ENCODE peak calls at places on chromosomes 4 and X, in nine cellular contexts. V is uterus, M is Panc1, A is left ventricle myocardium inferior, C is PC-3, G is lung, X is GM12878, Q is foreskin keratinocyte, R is body of pancreas. P is an unnamed sample. For H3K27me3, the result is how much of the 10 kb centered on the place peaks cover.

GRCh38 chr4:168840988-168841681 is 168.9 kb downstream of the CBR4 start:
- DNase-seq in V (no peak), M (no peak), A (peak), C (no peak), G (no peak), X (no peak), Q (no peak), R (no peak), P (no peak)

GRCh38 chrX:19017271-19017670 is 33.4 kb upstream of the PHKA2 start:
- DNase-seq in V (no peak), M (no peak), A (no peak), C (peak), G (no peak), X (no peak), Q (no peak), R (no peak), P (no peak)

GRCh38 chr4:76950846-76951321 is 1.3 kb downstream of the SEPTIN11 start:
- DNase-seq in V (no peak), M (no peak), A (no peak), C (peak), G (peak), X (no peak), Q (peak), R (no peak), P (peak)

GRCh38 chr4:59122626-59123025 is 2012.4 kb upstream of the IGFBP7 start:
- DNase-seq in V (no peak), M (no peak), A (no peak), C (no peak), G (no peak), X (no peak), Q (no peak), R (no peak), P (no peak)

GRCh38 chr4:153409924-153410501 is 56.1 kb upstream of the TMEM131L start:
- DNase-seq in V (no peak), M (no peak), A (no peak), C (no peak), G (no peak), X (no peak), Q (no peak), R (no peak), P (no peak)

GRCh38 chr4:86706923-86707597 is 112.9 kb downstream of the PTPN13 start:
- DNase-seq in V (no peak), M (no peak), A (no peak), C (peak), G (no peak), X (no peak), Q (no peak), R (no peak), P (no peak)

GRCh38 chrX:43728966-43729365 is 72.9 kb downstream of the MAOA start:
- DNase-seq in V (no peak), M (no peak), A (no peak), C (no peak), G (no peak), X (no peak), Q (no peak), R (no peak), P (no peak)

GRCh38 chrX:155235891-155236290 is 19.6 kb downstream of the VBP1 start:
- DNase-seq in V (no peak), M (peak), A (no peak), C (peak), G (no peak), X (no peak), Q (no peak), R (no peak), P (no peak)

GRCh38 chrX:72094894-72095293 is 36.8 kb downstream of the RTL5 start:
- DNase-seq in V (no peak), M (no peak), A (peak), C (no peak), G (no peak), X (no peak), Q (no peak), R (no peak), P (peak)
- H3K27me3 ChIP-seq in V (under half), M (under half), A (under half), C (under half), G (under half), X (under half), Q (under half), R (under half), P (under half)

GRCh38 chr4:6984611-6985115 is 58.5 kb upstream of the TADA2B start:
- DNase-seq in V (no peak), M (no peak), A (no peak), C (no peak), G (no peak), X (no peak), Q (no peak), R (no peak), P (no peak)

GRCh38 chr4:6986781-6987565 is 56.2 kb upstream of the TADA2B start:
- DNase-seq in V (peak), M (no peak), A (peak), C (peak), G (peak), X (peak), Q (peak), R (peak), P (peak)

GRCh38 chr4:6987566-6987920 is 55.6 kb upstream of the TADA2B start:
- DNase-seq in V (no peak), M (no peak), A (no peak), C (peak), G (no peak), X (no peak), Q (peak), R (no peak), P (no peak)

GRCh38 chr4:6988016-6988715 is 55.0 kb upstream of the TADA2B start:
- DNase-seq in V (no peak), M (no peak), A (no peak), C (no peak), G (no peak), X (no peak), Q (no peak), R (no peak), P (no peak)

DNA sequence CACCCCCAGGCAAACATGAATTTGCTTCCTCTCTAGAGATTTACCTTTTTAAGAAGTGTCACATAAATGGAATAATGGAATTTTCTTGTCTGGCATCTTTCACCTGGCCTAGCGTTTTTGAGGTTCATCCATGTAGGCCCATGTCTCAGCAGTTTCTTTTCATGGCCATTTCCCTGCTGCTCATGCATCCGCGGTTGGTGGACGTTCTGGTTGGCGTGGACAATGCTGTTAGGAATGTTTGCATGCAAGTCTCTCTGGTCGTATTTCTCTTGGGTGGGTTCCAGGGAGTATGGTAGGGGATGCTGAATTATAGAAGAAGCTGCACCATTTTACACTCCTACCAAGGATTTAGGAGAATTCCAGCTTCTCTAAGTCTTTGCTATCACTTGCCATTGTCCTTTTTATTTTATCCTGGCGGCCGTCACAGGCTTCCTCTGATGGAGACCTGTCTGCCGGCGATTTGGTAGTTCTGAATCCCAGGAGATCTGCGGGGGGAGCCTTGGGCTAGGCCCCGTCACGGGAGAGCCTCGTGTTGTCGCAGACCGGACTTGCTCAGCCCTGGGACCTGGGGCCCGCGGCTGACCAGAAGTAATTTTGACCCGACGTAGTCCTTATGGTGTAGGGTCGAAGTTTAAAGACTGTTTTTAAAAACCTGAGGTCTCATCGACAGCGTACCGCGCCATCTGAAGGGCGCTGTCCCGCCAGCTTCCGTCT is 56.9 kb upstream of the TADA2B start:
- DNase-seq in V (peak), M (no peak), A (peak), C (peak), G (no peak), X (no peak), Q (no peak), R (no peak), P (no peak)
- TF ChIP-seq CTCF in V (no peak), M (no peak), A (no peak), C (no peak), G (no peak), X (peak), Q (no peak), R (no peak), P (no peak)

DNA sequence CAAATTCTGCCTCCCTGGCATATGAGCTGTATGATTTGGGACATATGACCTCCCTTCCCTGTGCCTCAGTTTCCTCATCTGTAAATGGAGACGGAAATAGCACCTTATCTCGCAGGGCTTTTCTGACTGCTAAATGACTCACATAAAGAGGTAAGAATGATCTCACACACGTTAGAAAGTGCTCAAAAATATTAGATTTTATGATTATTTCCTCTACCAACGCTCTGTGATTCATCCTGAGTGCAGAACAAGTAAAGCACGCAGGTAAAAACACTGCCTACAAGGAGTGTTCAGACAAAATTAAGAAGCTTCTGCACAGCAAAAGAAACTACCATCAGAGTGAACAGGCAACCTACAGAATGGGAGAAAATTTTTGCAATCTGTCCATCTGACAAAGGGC is 21.1 kb downstream of the ACSL1 start:
- DNase-seq in V (no peak), M (no peak), A (no peak), C (peak), G (no peak), X (no peak), Q (no peak), R (no peak), P (no peak)
- H3K27me3 ChIP-seq in V (under half), M (under half), A (under half), C (under half), G (under half), X (under half), Q (under half), R (under half), P (under half)

DNA sequence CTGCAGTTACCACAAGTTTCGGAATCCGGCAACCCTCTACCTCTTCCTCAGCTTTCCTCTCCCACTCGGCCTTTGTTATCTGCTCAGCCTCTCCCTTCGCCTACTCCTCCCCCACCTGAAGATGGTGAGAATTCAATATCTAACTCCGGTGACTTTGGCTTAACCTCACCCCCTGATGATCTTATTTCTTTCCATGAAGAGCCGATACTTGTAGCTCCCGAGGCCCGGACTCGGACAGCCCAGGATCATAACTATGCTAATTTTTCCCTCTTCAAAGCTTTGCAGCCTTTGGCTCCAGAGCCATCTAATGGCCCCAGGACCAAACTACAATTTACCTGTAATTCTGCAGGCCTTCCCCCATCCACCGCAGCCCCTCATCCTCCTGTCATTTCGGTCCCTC is 32.0 kb upstream of the MGST2 start:
- DNase-seq in V (peak), M (no peak), A (peak), C (peak), G (no peak), X (no peak), Q (no peak), R (peak), P (no peak)
- TF ChIP-seq CTCF in V (peak), M (peak), A (peak), C (peak), G (no peak), X (peak), Q (peak), R (peak), P (peak)

GRCh38 chr4:5137226-5137625 is 85.9 kb downstream of the STK32B start:
- DNase-seq in V (no peak), M (no peak), A (no peak), C (no peak), G (no peak), X (no peak), Q (no peak), R (no peak), P (no peak)

GRCh38 chr4:5133933-5134594 is 82.8 kb downstream of the STK32B start:
- DNase-seq in V (no peak), M (no peak), A (no peak), C (peak), G (no peak), X (no peak), Q (no peak), R (no peak), P (no peak)

GRCh38 chr4:5128569-5128968 is 77.3 kb downstream of the STK32B start:
- DNase-seq in V (no peak), M (no peak), A (no peak), C (no peak), G (no peak), X (no peak), Q (no peak), R (no peak), P (no peak)

GRCh38 chr4:5134620-5135019 is 83.3 kb downstream of the STK32B start:
- DNase-seq in V (no peak), M (no peak), A (no peak), C (peak), G (no peak), X (no peak), Q (no peak), R (no peak), P (no peak)

DNA sequence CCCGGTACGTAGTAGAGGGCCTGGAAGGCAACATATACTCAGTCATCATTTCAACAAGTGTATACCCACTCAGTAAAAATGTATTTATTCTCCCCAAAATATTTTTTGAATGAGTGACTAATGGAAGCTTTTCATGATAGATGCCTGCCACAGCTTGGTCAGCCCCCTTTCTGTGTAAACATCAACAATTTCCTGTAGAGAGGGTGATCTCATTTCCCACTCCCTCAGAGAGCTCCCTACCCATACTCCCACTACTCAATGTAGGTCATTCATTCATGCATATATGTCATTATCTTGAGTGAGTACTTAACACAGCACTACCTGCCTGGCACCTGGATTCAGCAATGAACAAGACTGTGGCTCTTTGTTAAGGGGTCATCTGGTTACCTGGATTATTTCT is 81.9 kb downstream of the STK32B start:
- DNase-seq in V (no peak), M (no peak), A (no peak), C (peak), G (no peak), X (no peak), Q (no peak), R (no peak), P (no peak)
- H3K27me3 ChIP-seq in V (under half), M (under half), A (under half), C (under half), G (under half), X (under half), Q (under half), R (under half), P (under half)

GRCh38 chrX:123219916-123220315 is 35.8 kb downstream of the GRIA3 start:
- DNase-seq in V (no peak), M (no peak), A (peak), C (no peak), G (no peak), X (no peak), Q (no peak), R (no peak), P (no peak)
- TF ChIP-seq CTCF in V (no peak), M (no peak), A (no peak), C (no peak), G (no peak), X (no peak), Q (no peak), R (no peak), P (no peak)

DNA sequence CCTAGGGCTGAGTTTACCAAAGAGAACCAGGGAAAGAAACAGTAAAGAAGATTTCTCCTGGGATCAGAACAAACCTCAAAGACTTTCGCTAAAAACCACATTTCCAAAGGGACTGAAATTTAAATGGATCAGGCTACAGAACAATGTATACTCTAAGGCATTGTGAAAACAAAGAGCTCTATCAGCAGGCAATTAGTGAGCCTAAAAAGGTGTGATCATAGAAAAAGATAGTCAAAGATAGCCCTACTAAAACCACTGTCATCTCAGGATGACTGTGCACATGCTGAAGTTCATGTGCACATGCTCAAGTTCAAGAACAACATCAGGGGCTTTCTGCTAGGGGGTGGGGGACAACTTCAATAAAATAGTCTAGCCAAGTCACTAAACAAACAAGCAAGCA is 12.9 kb upstream of the SMIM10L2A start:
- DNase-seq in V (no peak), M (no peak), A (no peak), C (no peak), G (no peak), X (peak), Q (no peak), R (no peak), P (no peak)
- H3K27me3 ChIP-seq in V (under half), M (under half), A (under half), C (under half), G (under half), X (under half), Q (under half), R (under half), P (under half)

GRCh38 chrX:7144126-7144525 is 3.4 kb upstream of the STS start:
- DNase-seq in V (no peak), M (no peak), A (no peak), C (no peak), G (no peak), X (no peak), Q (no peak), R (no peak), P (no peak)

GRCh38 chrX:7143076-7143475 is 4.4 kb upstream of the STS start:
- DNase-seq in V (no peak), M (no peak), A (no peak), C (peak), G (no peak), X (no peak), Q (no peak), R (no peak), P (no peak)

DNA sequence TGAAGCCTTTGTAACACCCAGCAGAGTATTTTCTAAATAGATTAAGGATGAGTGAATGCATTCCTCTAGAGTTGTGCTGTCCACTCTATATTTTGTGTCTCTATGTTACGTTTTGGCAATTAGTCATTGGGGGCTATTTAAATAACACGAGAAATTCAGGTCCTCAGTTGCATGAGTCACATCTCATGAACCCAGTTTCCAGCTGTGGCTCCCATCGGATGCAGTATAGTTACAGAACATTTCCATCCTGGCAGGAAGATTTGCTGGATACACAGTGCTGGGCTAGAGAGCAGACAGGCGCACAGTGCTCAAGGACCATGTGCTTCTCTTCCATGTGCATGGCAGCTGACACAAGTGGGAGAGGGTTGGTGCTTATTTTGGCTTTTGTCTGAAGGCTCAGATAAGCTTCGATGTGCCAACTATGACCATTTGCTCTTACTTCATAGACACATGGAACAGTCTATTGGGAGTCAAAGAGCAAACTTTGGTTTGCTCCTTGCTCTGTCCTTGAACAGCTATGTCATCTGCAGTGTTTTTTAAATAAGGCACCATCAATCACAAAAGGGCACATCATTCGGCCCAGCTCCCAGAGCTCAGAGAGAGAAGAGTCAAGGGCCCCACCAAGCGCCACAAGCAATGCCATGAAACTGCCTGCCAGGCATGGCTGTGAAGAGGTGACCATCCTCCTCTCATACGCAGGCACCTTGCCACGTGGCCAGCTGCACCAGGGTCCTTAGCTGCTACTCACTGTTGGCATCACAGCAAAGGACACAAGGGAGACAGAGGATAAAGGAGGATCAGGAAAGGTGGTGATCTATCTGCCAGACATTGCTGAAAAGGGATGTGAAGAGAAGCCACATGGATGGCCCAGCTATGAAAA is 8.1 kb upstream of the STS start:
- DNase-seq in V (no peak), M (no peak), A (no peak), C (peak), G (no peak), X (no peak), Q (peak), R (no peak), P (no peak)
- TF ChIP-seq CTCF in V (no peak), M (no peak), A (no peak), C (no peak), G (no peak), X (no peak), Q (no peak), R (no peak), P (no peak)

GRCh38 chrX:15384304-15384703 is at the start of gene VEGFD:
- DNase-seq in V (peak), M (no peak), A (no peak), C (no peak), G (no peak), X (no peak), Q (no peak), R (no peak), P (no peak)
- H3K27me3 ChIP-seq in V (under half), M (under half), A (under half), C (under half), G (under half), X (under half), Q (under half), R (under half), P (under half)

DNA sequence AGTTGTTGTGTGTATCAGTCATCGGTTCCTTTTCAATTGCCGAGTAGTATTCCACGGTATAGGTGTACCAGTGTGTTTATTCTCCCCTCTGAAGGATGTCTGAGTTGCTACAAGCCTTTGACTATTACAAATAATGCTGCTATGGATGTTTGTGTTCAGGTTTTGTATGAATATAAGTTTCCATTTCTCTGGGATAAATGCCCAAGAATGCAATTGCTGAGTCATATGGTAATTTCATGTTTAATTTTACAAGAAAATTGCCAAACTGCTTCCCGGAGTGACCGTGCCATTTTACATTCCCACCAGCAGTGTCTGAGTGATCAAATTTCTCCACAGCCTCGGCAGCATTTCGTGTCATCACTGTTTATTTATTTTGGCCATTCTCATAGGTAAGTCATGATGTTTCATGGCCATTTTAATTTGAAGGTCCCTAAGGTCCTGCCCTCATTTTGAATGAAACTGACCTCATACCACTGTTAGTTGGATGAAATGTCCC is 73.9 kb downstream of the IRF2 start:
- DNase-seq in V (no peak), M (peak), A (no peak), C (peak), G (no peak), X (no peak), Q (peak), R (no peak), P (no peak)
- TF ChIP-seq CTCF in V (no peak), M (no peak), A (no peak), C (no peak), G (no peak), X (no peak), Q (peak), R (no peak), P (no peak)